ENCODE peak calls at places on chromosomes 1 and 21, in nine cellular contexts. One of them, this sample, is unnamed.

GRCh38 chr1:113978863-113979702 is at the start of gene OLFML3:
- DNase-seq in effector memory CD4-positive, alpha-beta T cell: no peak
- DNase-seq in psoas muscle: peak; percentile 82
- DNase-seq in body of pancreas: peak; percentile 85
- DNase-seq in A549: peak; percentile 37
- DNase-seq in neural progenitor cell: peak; percentile 95
- DNase-seq in AG04450: peak; percentile 91
- DNase-seq in heart left ventricle: peak; percentile 86
- DNase-seq in upper lobe of left lung: no peak
- DNase-seq in this sample: peak; percentile 33

GRCh38 chr1:158002022-158002629 is 8.7 kb downstream of the KIRREL1 start:
- DNase-seq in neural progenitor cell: peak; percentile 64
- DNase-seq in upper lobe of left lung: no peak
- DNase-seq in effector memory CD4-positive, alpha-beta T cell: no peak
- DNase-seq in body of pancreas: no peak
- DNase-seq in AG04450: no peak
- DNase-seq in heart left ventricle: no peak
- DNase-seq in A549: no peak
- DNase-seq in psoas muscle: no peak
- DNase-seq in this sample: no peak

GRCh38 chr1:5843521-5844096 is 148.6 kb downstream of the NPHP4 start:
- DNase-seq in upper lobe of left lung: peak; percentile 46
- DNase-seq in neural progenitor cell: no peak
- DNase-seq in effector memory CD4-positive, alpha-beta T cell: no peak
- DNase-seq in body of pancreas: no peak
- DNase-seq in heart left ventricle: no peak
- DNase-seq in AG04450: no peak
- DNase-seq in A549: no peak
- DNase-seq in psoas muscle: no peak
- DNase-seq in this sample: no peak

GRCh38 chr1:62250126-62250726 is 55.6 kb downstream of the L1TD1 start:
- DNase-seq in heart left ventricle: no peak
- DNase-seq in neural progenitor cell: no peak
- DNase-seq in upper lobe of left lung: no peak
- DNase-seq in A549: no peak
- DNase-seq in effector memory CD4-positive, alpha-beta T cell: no peak
- DNase-seq in AG04450: no peak
- DNase-seq in psoas muscle: no peak
- DNase-seq in body of pancreas: no peak
- DNase-seq in this sample: no peak

GRCh38 chr1:94438692-94439276 is 20.6 kb downstream of the ABCD3 start:
- DNase-seq in neural progenitor cell: no peak
- DNase-seq in A549: no peak
- DNase-seq in psoas muscle: no peak
- DNase-seq in AG04450: no peak
- DNase-seq in effector memory CD4-positive, alpha-beta T cell: no peak
- DNase-seq in upper lobe of left lung: no peak
- DNase-seq in body of pancreas: no peak
- DNase-seq in heart left ventricle: no peak
- DNase-seq in this sample: no peak

GRCh38 chr1:35885961-35886558 is 3.1 kb downstream of the AGO1 start:
- DNase-seq in body of pancreas: no peak
- DNase-seq in neural progenitor cell: peak; percentile 96
- DNase-seq in AG04450: no peak
- DNase-seq in psoas muscle: no peak
- DNase-seq in upper lobe of left lung: no peak
- DNase-seq in A549: no peak
- DNase-seq in heart left ventricle: no peak
- DNase-seq in effector memory CD4-positive, alpha-beta T cell: no peak
- DNase-seq in this sample: no peak

GRCh38 chr1:204308023-204308628 is 51.6 kb downstream of the PLEKHA6 start:
- DNase-seq in AG04450: no peak
- DNase-seq in body of pancreas: no peak
- DNase-seq in A549: no peak
- DNase-seq in effector memory CD4-positive, alpha-beta T cell: no peak
- DNase-seq in upper lobe of left lung: no peak
- DNase-seq in heart left ventricle: no peak
- DNase-seq in neural progenitor cell: no peak
- DNase-seq in psoas muscle: no peak
- DNase-seq in this sample: no peak

GRCh38 chr1:25342846-25343245 is 4.7 kb downstream of the TMEM50A start:
- DNase-seq in AG04450: no peak
- DNase-seq in A549: no peak
- DNase-seq in neural progenitor cell: no peak
- DNase-seq in body of pancreas: no peak
- DNase-seq in upper lobe of left lung: no peak
- DNase-seq in heart left ventricle: no peak
- DNase-seq in effector memory CD4-positive, alpha-beta T cell: no peak
- DNase-seq in psoas muscle: no peak
- DNase-seq in this sample: no peak

GRCh38 chr1:6578624-6579373 is 995 bp upstream of the ZBTB48 start:
- DNase-seq in effector memory CD4-positive, alpha-beta T cell: no peak
- DNase-seq in heart left ventricle: no peak
- DNase-seq in neural progenitor cell: no peak
- DNase-seq in body of pancreas: no peak
- DNase-seq in A549: no peak
- DNase-seq in upper lobe of left lung: no peak
- DNase-seq in psoas muscle: no peak
- DNase-seq in AG04450: no peak
- DNase-seq in this sample: no peak

GRCh38 chr21:46648539-46648938 is 13.1 kb downstream of the PRMT2 start:
- DNase-seq in AG04450: no peak
- DNase-seq in A549: no peak
- DNase-seq in upper lobe of left lung: peak; percentile 47
- DNase-seq in psoas muscle: no peak
- DNase-seq in effector memory CD4-positive, alpha-beta T cell: no peak
- DNase-seq in heart left ventricle: no peak
- DNase-seq in neural progenitor cell: no peak
- DNase-seq in body of pancreas: no peak
- DNase-seq in this sample: no peak

GRCh38 chr1:233394860-233395717 is 67.6 kb downstream of the MAP3K21 start:
- DNase-seq in body of pancreas: peak; percentile 39
- DNase-seq in upper lobe of left lung: no peak
- DNase-seq in effector memory CD4-positive, alpha-beta T cell: no peak
- DNase-seq in psoas muscle: no peak
- DNase-seq in neural progenitor cell: peak; percentile 69
- DNase-seq in A549: peak; percentile 61
- DNase-seq in heart left ventricle: no peak
- DNase-seq in AG04450: peak; percentile 10
- DNase-seq in this sample: no peak

GRCh38 chr1:168720839-168721238 is 8.2 kb downstream of the DPT start:
- DNase-seq in body of pancreas: no peak
- DNase-seq in A549: no peak
- DNase-seq in AG04450: no peak
- DNase-seq in effector memory CD4-positive, alpha-beta T cell: no peak
- DNase-seq in upper lobe of left lung: no peak
- DNase-seq in neural progenitor cell: no peak
- DNase-seq in heart left ventricle: no peak
- DNase-seq in psoas muscle: no peak
- DNase-seq in this sample: no peak

GRCh38 chr1:217393901-217394300 is 237.0 kb downstream of the GPATCH2 start:
- DNase-seq in upper lobe of left lung: no peak
- DNase-seq in AG04450: no peak
- DNase-seq in heart left ventricle: no peak
- DNase-seq in A549: no peak
- DNase-seq in effector memory CD4-positive, alpha-beta T cell: no peak
- DNase-seq in body of pancreas: no peak
- DNase-seq in neural progenitor cell: peak; percentile 36
- DNase-seq in psoas muscle: no peak
- DNase-seq in this sample: no peak

GRCh38 chr1:107551491-107551890 is 410.7 kb downstream of the NTNG1 start:
- DNase-seq in neural progenitor cell: no peak
- DNase-seq in upper lobe of left lung: no peak
- DNase-seq in psoas muscle: no peak
- DNase-seq in A549: no peak
- DNase-seq in heart left ventricle: no peak
- DNase-seq in effector memory CD4-positive, alpha-beta T cell: no peak
- DNase-seq in AG04450: no peak
- DNase-seq in body of pancreas: no peak
- DNase-seq in this sample: no peak

GRCh38 chr1:119582801-119583200 is 65.3 kb downstream of the ZNF697 start:
- DNase-seq in A549: peak; percentile 8
- DNase-seq in upper lobe of left lung: no peak
- DNase-seq in psoas muscle: peak; percentile 29
- DNase-seq in AG04450: peak; percentile 13
- DNase-seq in body of pancreas: peak; percentile 29
- DNase-seq in neural progenitor cell: peak; percentile 69
- DNase-seq in heart left ventricle: peak; percentile 46
- DNase-seq in effector memory CD4-positive, alpha-beta T cell: no peak
- DNase-seq in this sample: peak; percentile 40

GRCh38 chr1:167631987-167632680 is 2.1 kb downstream of the RCSD1 start:
- DNase-seq in A549: no peak
- DNase-seq in effector memory CD4-positive, alpha-beta T cell: no peak
- DNase-seq in heart left ventricle: no peak
- DNase-seq in AG04450: no peak
- DNase-seq in body of pancreas: no peak
- DNase-seq in neural progenitor cell: no peak
- DNase-seq in psoas muscle: no peak
- DNase-seq in upper lobe of left lung: no peak
- DNase-seq in this sample: no peak

GRCh38 chr1:204684551-204685235 is 845 bp downstream of the LRRN2 start:
- DNase-seq in upper lobe of left lung: peak; percentile 77
- DNase-seq in AG04450: no peak
- DNase-seq in psoas muscle: peak; percentile 30
- DNase-seq in heart left ventricle: peak; percentile 38
- DNase-seq in body of pancreas: peak; percentile 31
- DNase-seq in A549: peak; percentile 55
- DNase-seq in effector memory CD4-positive, alpha-beta T cell: no peak
- DNase-seq in neural progenitor cell: peak; percentile 58
- DNase-seq in this sample: no peak

GRCh38 chr1:160789702-160790611 is 6.0 kb upstream of the LY9 start:
- DNase-seq in upper lobe of left lung: no peak
- DNase-seq in neural progenitor cell: no peak
- DNase-seq in body of pancreas: no peak
- DNase-seq in effector memory CD4-positive, alpha-beta T cell: no peak
- DNase-seq in A549: no peak
- DNase-seq in heart left ventricle: no peak
- DNase-seq in psoas muscle: no peak
- DNase-seq in AG04450: no peak
- DNase-seq in this sample: no peak

GRCh38 chr1:44810101-44810761 is 1.9 kb downstream of the BTBD19 start:
- DNase-seq in upper lobe of left lung: peak; percentile 85
- DNase-seq in heart left ventricle: peak; percentile 67
- DNase-seq in effector memory CD4-positive, alpha-beta T cell: no peak
- DNase-seq in neural progenitor cell: no peak
- DNase-seq in body of pancreas: peak; percentile 93
- DNase-seq in psoas muscle: peak; percentile 70
- DNase-seq in A549: no peak
- DNase-seq in AG04450: no peak
- DNase-seq in this sample: no peak

GRCh38 chr1:3377166-3377565 is 77.3 kb upstream of the ARHGEF16 start:
- DNase-seq in body of pancreas: no peak
- DNase-seq in psoas muscle: no peak
- DNase-seq in upper lobe of left lung: peak; percentile 81
- DNase-seq in AG04450: no peak
- DNase-seq in effector memory CD4-positive, alpha-beta T cell: no peak
- DNase-seq in A549: no peak
- DNase-seq in neural progenitor cell: no peak
- DNase-seq in heart left ventricle: no peak
- DNase-seq in this sample: no peak
- H3K27ac ChIP-seq in body of pancreas: no peak overlapping the region
- H3K27ac ChIP-seq in psoas muscle: no peak overlapping the region
- H3K27ac ChIP-seq in upper lobe of left lung: no peak overlapping the region
- H3K27ac ChIP-seq in AG04450: no peak overlapping the region
- H3K27ac ChIP-seq in effector memory CD4-positive, alpha-beta T cell: no peak overlapping the region
- H3K27ac ChIP-seq in A549: no peak overlapping the region
- H3K27ac ChIP-seq in neural progenitor cell: no peak overlapping the region
- H3K27ac ChIP-seq in heart left ventricle: no peak overlapping the region
- H3K27ac ChIP-seq in this sample: no peak overlapping the region

GRCh38 chr1:208181259-208181816 is 62.8 kb downstream of the PLXNA2 start:
- DNase-seq in effector memory CD4-positive, alpha-beta T cell: no peak
- DNase-seq in body of pancreas: no peak
- DNase-seq in psoas muscle: no peak
- DNase-seq in A549: no peak
- DNase-seq in upper lobe of left lung: no peak
- DNase-seq in neural progenitor cell: no peak
- DNase-seq in heart left ventricle: no peak
- DNase-seq in AG04450: no peak
- DNase-seq in this sample: no peak

GRCh38 chr1:208178091-208178529 is 66.1 kb downstream of the PLXNA2 start:
- DNase-seq in psoas muscle: no peak
- DNase-seq in heart left ventricle: no peak
- DNase-seq in upper lobe of left lung: no peak
- DNase-seq in effector memory CD4-positive, alpha-beta T cell: no peak
- DNase-seq in body of pancreas: peak; percentile 68
- DNase-seq in A549: no peak
- DNase-seq in neural progenitor cell: no peak
- DNase-seq in AG04450: no peak
- DNase-seq in this sample: no peak

GRCh38 chr1:208179850-208180416 is 64.3 kb downstream of the PLXNA2 start:
- DNase-seq in neural progenitor cell: no peak
- DNase-seq in A549: no peak
- DNase-seq in effector memory CD4-positive, alpha-beta T cell: no peak
- DNase-seq in heart left ventricle: no peak
- DNase-seq in psoas muscle: no peak
- DNase-seq in AG04450: no peak
- DNase-seq in upper lobe of left lung: no peak
- DNase-seq in body of pancreas: no peak
- DNase-seq in this sample: no peak

GRCh38 chr1:208177656-208178055 is 66.5 kb downstream of the PLXNA2 start:
- DNase-seq in body of pancreas: no peak
- DNase-seq in effector memory CD4-positive, alpha-beta T cell: no peak
- DNase-seq in upper lobe of left lung: no peak
- DNase-seq in A549: no peak
- DNase-seq in neural progenitor cell: no peak
- DNase-seq in AG04450: no peak
- DNase-seq in heart left ventricle: no peak
- DNase-seq in psoas muscle: no peak
- DNase-seq in this sample: no peak

GRCh38 chr1:208179303-208179702 is 64.9 kb downstream of the PLXNA2 start:
- DNase-seq in upper lobe of left lung: no peak
- DNase-seq in psoas muscle: no peak
- DNase-seq in neural progenitor cell: no peak
- DNase-seq in effector memory CD4-positive, alpha-beta T cell: no peak
- DNase-seq in body of pancreas: peak; percentile 43
- DNase-seq in heart left ventricle: peak; percentile 54
- DNase-seq in A549: no peak
- DNase-seq in AG04450: no peak
- DNase-seq in this sample: no peak
- H3K27ac ChIP-seq in upper lobe of left lung: peak overlapping the region; percentile 54
- H3K27ac ChIP-seq in psoas muscle: no peak overlapping the region
- H3K27ac ChIP-seq in neural progenitor cell: no peak overlapping the region
- H3K27ac ChIP-seq in effector memory CD4-positive, alpha-beta T cell: no peak overlapping the region
- H3K27ac ChIP-seq in body of pancreas: no peak overlapping the region
- H3K27ac ChIP-seq in heart left ventricle: peak overlapping the region; percentile 29
- H3K27ac ChIP-seq in A549: peak overlapping the region; percentile 63
- H3K27ac ChIP-seq in AG04450: no peak overlapping the region
- H3K27ac ChIP-seq in this sample: no peak overlapping the region

GRCh38 chr1:2427976-2428375 is 15.6 kb upstream of the PEX10 start:
- DNase-seq in neural progenitor cell: no peak
- DNase-seq in upper lobe of left lung: peak; percentile 53
- DNase-seq in body of pancreas: no peak
- DNase-seq in psoas muscle: no peak
- DNase-seq in effector memory CD4-positive, alpha-beta T cell: no peak
- DNase-seq in heart left ventricle: no peak
- DNase-seq in A549: no peak
- DNase-seq in AG04450: no peak
- DNase-seq in this sample: no peak
- H3K27ac ChIP-seq in neural progenitor cell: no peak overlapping the region
- H3K27ac ChIP-seq in upper lobe of left lung: no peak overlapping the region
- H3K27ac ChIP-seq in body of pancreas: no peak overlapping the region
- H3K27ac ChIP-seq in psoas muscle: no peak overlapping the region
- H3K27ac ChIP-seq in effector memory CD4-positive, alpha-beta T cell: no peak overlapping the region
- H3K27ac ChIP-seq in heart left ventricle: no peak overlapping the region
- H3K27ac ChIP-seq in A549: no peak overlapping the region
- H3K27ac ChIP-seq in AG04450: no peak overlapping the region
- H3K27ac ChIP-seq in this sample: peak overlapping the region; percentile 92

GRCh38 chr1:61130338-61131000 is 48.1 kb downstream of the NFIA start:
- DNase-seq in psoas muscle: no peak
- DNase-seq in neural progenitor cell: no peak
- DNase-seq in heart left ventricle: no peak
- DNase-seq in A549: no peak
- DNase-seq in AG04450: no peak
- DNase-seq in body of pancreas: no peak
- DNase-seq in upper lobe of left lung: no peak
- DNase-seq in effector memory CD4-positive, alpha-beta T cell: no peak
- DNase-seq in this sample: no peak
- H3K27ac ChIP-seq in psoas muscle: no peak overlapping the region
- H3K27ac ChIP-seq in neural progenitor cell: no peak overlapping the region
- H3K27ac ChIP-seq in heart left ventricle: no peak overlapping the region
- H3K27ac ChIP-seq in A549: no peak overlapping the region
- H3K27ac ChIP-seq in AG04450: no peak overlapping the region
- H3K27ac ChIP-seq in body of pancreas: no peak overlapping the region
- H3K27ac ChIP-seq in upper lobe of left lung: no peak overlapping the region
- H3K27ac ChIP-seq in effector memory CD4-positive, alpha-beta T cell: no peak overlapping the region
- H3K27ac ChIP-seq in this sample: no peak overlapping the region

This sample was measured in epithelial cell of prostate.